ENCODE peak calls at places on chromosomes 5 and 9, in four cellular contexts. One of them, this sample, is unnamed.

GRCh38 chr5:10632110-10632903 is 68.4 kb downstream of the ANKRD33B start:
- DNase-seq in ovary: no peak
- DNase-seq in cardiac muscle cell: no peak
- DNase-seq in left ventricle myocardium inferior: no peak
- DNase-seq in this sample: no peak

GRCh38 chr5:96157077-96157780 is 195.6 kb upstream of the ELL2 start:
- DNase-seq in ovary: no peak
- DNase-seq in cardiac muscle cell: no peak
- DNase-seq in left ventricle myocardium inferior: no peak
- DNase-seq in this sample: no peak

GRCh38 chr5:142602720-142603245 is 83.1 kb downstream of the FGF1 start:
- DNase-seq in left ventricle myocardium inferior: no peak
- DNase-seq in ovary: no peak
- DNase-seq in cardiac muscle cell: no peak
- DNase-seq in this sample: no peak

GRCh38 chr5:87421307-87421706 is 8.6 kb upstream of the CCNH start:
- DNase-seq in cardiac muscle cell: no peak
- DNase-seq in left ventricle myocardium inferior: no peak
- DNase-seq in ovary: no peak
- DNase-seq in this sample: no peak

GRCh38 chr9:122222741-122223140 is 6.0 kb downstream of the LHX6 start:
- DNase-seq in cardiac muscle cell: no peak
- DNase-seq in left ventricle myocardium inferior: no peak
- DNase-seq in ovary: no peak
- DNase-seq in this sample: no peak

GRCh38 chr5:121315786-121316185 is 535.9 kb upstream of the FTMT start:
- DNase-seq in ovary: no peak
- DNase-seq in cardiac muscle cell: no peak
- DNase-seq in left ventricle myocardium inferior: no peak
- DNase-seq in this sample: no peak

GRCh38 chr5:76787237-76787636 is 31.6 kb upstream of the F2RL1 start:
- DNase-seq in ovary: no peak
- DNase-seq in cardiac muscle cell: peak
- DNase-seq in left ventricle myocardium inferior: peak
- DNase-seq in this sample: peak

GRCh38 chr9:117926031-117926655 is 221.9 kb downstream of the TLR4 start:
- DNase-seq in left ventricle myocardium inferior: no peak
- DNase-seq in ovary: no peak
- DNase-seq in cardiac muscle cell: no peak
- DNase-seq in this sample: no peak

GRCh38 chr5:140630296-140630695 is 2.7 kb downstream of the CD14 start:
- DNase-seq in cardiac muscle cell: no peak
- DNase-seq in ovary: no peak
- DNase-seq in left ventricle myocardium inferior: no peak
- DNase-seq in this sample: no peak

GRCh38 chr5:78527054-78527884 is 121.3 kb downstream of the LHFPL2 start:
- DNase-seq in left ventricle myocardium inferior: peak
- DNase-seq in cardiac muscle cell: peak
- DNase-seq in ovary: no peak
- DNase-seq in this sample: peak

GRCh38 chr5:68490401-68490800 is 274.8 kb downstream of the PIK3R1 start:
- DNase-seq in cardiac muscle cell: no peak
- DNase-seq in ovary: no peak
- DNase-seq in left ventricle myocardium inferior: no peak
- DNase-seq in this sample: no peak

GRCh38 chr9:72149231-72149975 is at the start of gene GDA:
- DNase-seq in left ventricle myocardium inferior: no peak
- DNase-seq in ovary: no peak
- DNase-seq in cardiac muscle cell: peak
- DNase-seq in this sample: peak

GRCh38 chr9:95570646-95571045 is 53.9 kb upstream of the PTCH1 start:
- DNase-seq in ovary: no peak
- DNase-seq in cardiac muscle cell: no peak
- DNase-seq in left ventricle myocardium inferior: no peak
- DNase-seq in this sample: no peak

GRCh38 chr9:2610985-2611384 is 10.6 kb upstream of the VLDLR start:
- DNase-seq in ovary: no peak
- DNase-seq in cardiac muscle cell: no peak
- DNase-seq in left ventricle myocardium inferior: no peak
- DNase-seq in this sample: no peak

GRCh38 chr5:154464435-154464834 is 13.6 kb downstream of the HAND1 start:
- DNase-seq in left ventricle myocardium inferior: no peak
- DNase-seq in cardiac muscle cell: no peak
- DNase-seq in ovary: no peak
- DNase-seq in this sample: no peak

GRCh38 chr5:69078921-69079537 is 14.8 kb upstream of the SLC30A5 start:
- DNase-seq in ovary: no peak
- DNase-seq in left ventricle myocardium inferior: no peak
- DNase-seq in cardiac muscle cell: no peak
- DNase-seq in this sample: no peak

GRCh38 chr5:170028124-170028523 is 47.8 kb upstream of the INSYN2B start:
- DNase-seq in left ventricle myocardium inferior: no peak
- DNase-seq in ovary: no peak
- DNase-seq in cardiac muscle cell: no peak
- DNase-seq in this sample: no peak

GRCh38 chr9:2800385-2801179 is 43.3 kb downstream of the PUM3 start:
- DNase-seq in left ventricle myocardium inferior: no peak
- DNase-seq in ovary: no peak
- DNase-seq in cardiac muscle cell: peak
- DNase-seq in this sample: peak

GRCh38 chr5:150816946-150817345 is 29.4 kb upstream of the IRGM start:
- DNase-seq in left ventricle myocardium inferior: no peak
- DNase-seq in cardiac muscle cell: no peak
- DNase-seq in ovary: no peak
- DNase-seq in this sample: no peak

GRCh38 chr5:179268399-179268952 is 76.8 kb downstream of the ADAMTS2 start:
- DNase-seq in cardiac muscle cell: no peak
- DNase-seq in left ventricle myocardium inferior: peak
- DNase-seq in ovary: peak
- DNase-seq in this sample: peak

GRCh38 chr5:115349001-115349817 is 52.8 kb upstream of the CCDC112 start:
- DNase-seq in ovary: no peak
- DNase-seq in left ventricle myocardium inferior: no peak
- DNase-seq in cardiac muscle cell: no peak
- DNase-seq in this sample: no peak
- TF ChIP-seq CTCF in ovary: no peak
- TF ChIP-seq CTCF in left ventricle myocardium inferior: no peak
- TF ChIP-seq CTCF in cardiac muscle cell: peak
- TF ChIP-seq CTCF in this sample: no peak

GRCh38 chr5:165209101-165209727 is 1703.8 kb downstream of the MAT2B start:
- DNase-seq in ovary: no peak
- DNase-seq in cardiac muscle cell: peak
- DNase-seq in left ventricle myocardium inferior: no peak
- DNase-seq in this sample: no peak
- TF ChIP-seq CTCF in ovary: no peak
- TF ChIP-seq CTCF in cardiac muscle cell: peak
- TF ChIP-seq CTCF in left ventricle myocardium inferior: peak
- TF ChIP-seq CTCF in this sample: peak

DNA sequence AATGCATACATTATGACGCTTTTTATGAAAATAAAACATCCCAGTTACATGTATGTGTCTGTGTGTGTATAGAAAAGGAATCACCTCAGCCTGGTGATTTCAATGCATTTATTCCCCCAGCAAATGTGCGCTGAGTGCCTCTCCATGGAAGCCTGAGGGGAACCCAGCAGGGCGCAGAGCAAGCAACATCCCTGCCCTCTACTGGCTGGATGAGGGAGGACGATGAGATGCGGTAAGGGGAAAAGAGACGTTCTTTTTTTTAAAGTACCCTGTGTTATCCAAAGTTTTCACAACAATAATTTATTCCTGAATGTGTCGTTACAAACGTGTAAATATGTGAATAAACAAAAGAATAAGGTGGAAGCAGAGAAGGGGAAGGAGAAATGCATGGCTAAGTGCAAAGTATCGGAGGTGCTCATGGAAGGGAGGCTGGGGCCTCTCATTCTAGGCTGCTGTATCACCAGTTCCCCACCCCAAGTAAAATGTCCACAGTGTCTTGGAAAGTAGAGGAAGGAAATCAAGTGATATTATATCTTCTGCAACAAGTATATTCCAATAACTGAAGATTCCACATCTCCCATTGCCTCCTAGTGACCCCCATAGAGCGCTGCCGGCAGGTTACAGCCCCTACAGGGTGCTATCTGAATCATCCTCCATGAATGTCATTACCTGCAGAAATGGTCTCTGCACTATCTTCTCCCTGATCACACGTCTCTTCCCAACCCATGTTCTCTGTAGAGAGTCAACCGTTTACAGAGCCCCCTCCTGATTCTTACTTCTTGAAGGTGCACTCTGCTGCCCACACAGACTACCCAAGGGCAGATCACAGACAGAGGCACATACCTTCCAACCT is 13.0 kb upstream of the ABLIM3 start:
- DNase-seq in left ventricle myocardium inferior: no peak
- DNase-seq in cardiac muscle cell: peak
- DNase-seq in ovary: no peak
- DNase-seq in this sample: peak
- TF ChIP-seq CTCF in left ventricle myocardium inferior: peak
- TF ChIP-seq CTCF in cardiac muscle cell: peak
- TF ChIP-seq CTCF in ovary: no peak
- TF ChIP-seq CTCF in this sample: peak

DNA sequence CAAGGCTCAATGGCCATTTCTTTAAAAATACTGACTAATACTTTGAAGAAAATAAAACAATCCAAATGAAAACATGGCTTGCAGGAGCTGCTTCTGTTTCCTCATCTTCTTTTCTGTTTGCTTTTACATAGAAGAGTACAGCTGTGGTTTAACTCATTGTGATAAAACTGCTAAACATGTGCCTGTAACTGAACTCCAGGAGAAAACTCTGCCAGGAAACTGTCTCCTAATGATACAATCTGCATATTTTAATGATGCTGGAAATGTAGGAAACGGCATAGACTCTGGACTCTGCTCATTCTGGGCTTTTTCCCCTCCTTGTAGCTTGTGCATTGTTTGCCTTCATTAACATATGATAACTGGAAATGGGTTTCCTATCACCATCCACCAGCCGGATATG is 813.3 kb upstream of the WWC1 start:
- DNase-seq in left ventricle myocardium inferior: no peak
- DNase-seq in ovary: no peak
- DNase-seq in cardiac muscle cell: no peak
- DNase-seq in this sample: no peak
- TF ChIP-seq CTCF in left ventricle myocardium inferior: no peak
- TF ChIP-seq CTCF in ovary: no peak
- TF ChIP-seq CTCF in cardiac muscle cell: no peak
- TF ChIP-seq CTCF in this sample: no peak

GRCh38 chr9:121071356-121071755 is 3.4 kb upstream of the CNTRL start:
- DNase-seq in ovary: no peak
- DNase-seq in left ventricle myocardium inferior: no peak
- DNase-seq in cardiac muscle cell: no peak
- DNase-seq in this sample: no peak

GRCh38 chr9:121073038-121073437 is 1.7 kb upstream of the CNTRL start:
- DNase-seq in left ventricle myocardium inferior: peak
- DNase-seq in cardiac muscle cell: no peak
- DNase-seq in ovary: peak
- DNase-seq in this sample: peak

GRCh38 chr9:121074370-121075250 is at the start of gene CNTRL:
- DNase-seq in ovary: peak
- DNase-seq in left ventricle myocardium inferior: peak
- DNase-seq in cardiac muscle cell: peak
- DNase-seq in this sample: peak

DNA sequence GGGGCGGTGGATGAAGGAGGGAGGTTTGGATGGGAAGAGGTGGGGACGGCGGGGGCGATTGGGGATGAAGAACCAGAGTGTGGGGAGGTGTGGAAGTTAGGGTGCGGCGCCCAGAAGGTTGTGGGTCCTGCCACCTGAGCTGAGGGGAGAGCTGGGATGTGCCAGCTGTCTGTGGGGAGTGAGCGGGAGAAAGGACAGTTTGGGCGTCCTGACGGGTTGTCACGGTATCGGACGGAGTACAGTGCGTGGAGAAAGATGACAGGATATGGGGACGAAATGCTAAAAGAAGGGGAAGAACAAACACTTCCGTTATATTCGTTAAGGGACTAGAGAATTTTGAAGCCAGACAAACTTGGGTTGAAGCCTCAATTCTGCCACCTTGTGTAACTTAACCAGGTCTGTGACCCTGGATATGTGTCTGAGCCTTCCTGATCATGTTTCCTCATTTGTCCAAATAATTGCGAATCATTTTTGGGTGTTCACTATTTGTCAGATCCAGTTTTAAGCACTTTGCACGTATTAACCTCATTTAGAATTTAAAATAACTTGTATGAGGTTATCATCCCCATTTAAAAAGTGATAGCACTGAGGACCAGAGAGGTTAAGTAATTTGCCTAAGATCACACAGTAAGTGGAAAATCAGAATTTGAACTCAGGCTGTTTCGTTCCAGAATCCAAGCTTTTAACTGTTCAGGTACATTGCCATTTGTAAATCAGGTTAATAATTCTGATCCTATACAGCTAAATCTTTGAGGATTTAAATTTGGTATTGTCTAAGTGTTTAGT is 689 bp downstream of the CNTRL start:
- DNase-seq in left ventricle myocardium inferior: no peak
- DNase-seq in cardiac muscle cell: peak
- DNase-seq in ovary: no peak
- DNase-seq in this sample: no peak
- TF ChIP-seq CTCF in left ventricle myocardium inferior: no peak
- TF ChIP-seq CTCF in cardiac muscle cell: no peak
- TF ChIP-seq CTCF in ovary: no peak
- TF ChIP-seq CTCF in this sample: no peak

GRCh38 chr5:160289721-160290120 is 22.6 kb downstream of the CCNJL start:
- DNase-seq in left ventricle myocardium inferior: no peak
- DNase-seq in cardiac muscle cell: no peak
- DNase-seq in ovary: no peak
- DNase-seq in this sample: no peak
- TF ChIP-seq CTCF in left ventricle myocardium inferior: no peak
- TF ChIP-seq CTCF in cardiac muscle cell: no peak
- TF ChIP-seq CTCF in ovary: no peak
- TF ChIP-seq CTCF in this sample: no peak

DNA sequence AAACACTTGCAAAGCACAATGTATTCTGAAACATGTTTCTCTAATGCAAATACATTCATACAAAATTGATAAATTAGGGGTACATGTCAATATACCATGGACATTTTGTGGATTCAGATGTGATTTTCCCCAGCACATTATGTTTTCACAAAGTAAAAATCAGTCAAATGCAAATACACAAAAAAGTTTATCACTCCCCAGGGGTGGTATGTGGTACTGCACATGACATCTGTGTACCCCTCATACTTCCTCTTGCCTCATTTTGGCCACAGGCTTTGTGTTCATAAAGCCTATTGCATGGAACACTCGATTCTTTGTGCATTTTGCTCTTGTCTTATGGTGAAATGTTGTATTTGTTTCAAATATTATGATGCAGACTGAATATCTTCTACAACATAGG is 116.8 kb upstream of the PDE4D start:
- DNase-seq in ovary: no peak
- DNase-seq in left ventricle myocardium inferior: no peak
- DNase-seq in cardiac muscle cell: no peak
- DNase-seq in this sample: no peak
- TF ChIP-seq CTCF in ovary: no peak
- TF ChIP-seq CTCF in left ventricle myocardium inferior: no peak
- TF ChIP-seq CTCF in cardiac muscle cell: no peak
- TF ChIP-seq CTCF in this sample: no peak

GRCh38 chr9:89183146-89183545 is 4.5 kb upstream of the SHC3 start:
- DNase-seq in left ventricle myocardium inferior: no peak
- DNase-seq in ovary: no peak
- DNase-seq in cardiac muscle cell: no peak
- DNase-seq in this sample: no peak
- TF ChIP-seq CTCF in left ventricle myocardium inferior: no peak
- TF ChIP-seq CTCF in ovary: no peak
- TF ChIP-seq CTCF in cardiac muscle cell: no peak
- TF ChIP-seq CTCF in this sample: no peak

GRCh38 chr5:146528232-146528631 is 12.2 kb upstream of the GPR151 start:
- DNase-seq in ovary: no peak
- DNase-seq in cardiac muscle cell: no peak
- DNase-seq in left ventricle myocardium inferior: no peak
- DNase-seq in this sample: no peak
- TF ChIP-seq CTCF in ovary: no peak
- TF ChIP-seq CTCF in cardiac muscle cell: peak
- TF ChIP-seq CTCF in left ventricle myocardium inferior: no peak
- TF ChIP-seq CTCF in this sample: no peak

GRCh38 chr9:129102791-129103594 is 7.6 kb downstream of the CRAT start:
- DNase-seq in cardiac muscle cell: peak
- DNase-seq in ovary: no peak
- DNase-seq in left ventricle myocardium inferior: peak
- DNase-seq in this sample: peak
- TF ChIP-seq CTCF in cardiac muscle cell: peak
- TF ChIP-seq CTCF in ovary: no peak
- TF ChIP-seq CTCF in left ventricle myocardium inferior: peak
- TF ChIP-seq CTCF in this sample: no peak

This sample was measured in testis.